ENCODE peak calls at places on chromosomes 3 and 15, in ten cellular contexts. Y is stimulated activated CD4-positive, alpha-beta T cell treated with anti-CD3 and anti-CD28 coated beads, Interleukin-2, amount 100 ng/mL, for 48 hours; R is mucosa of gallbladder; V is stimulated activated CD8-positive, alpha-beta memory T cell treated with anti-CD3 and anti-CD28 coated beads, Interleukin-7, amount 100 ng/mL, for 24 hours; F is GDM1; X is amniotic stem cell; E is heart left ventricle; N is nephron progenitor cell; B is activated T-cell treated with anti-CD3 and anti-CD28 coated beads for 1 hour; O is activated CD4-positive, alpha-beta T cell treated with anti-CD3 and anti-CD28 coated beads for 4 hours. U is an unnamed sample.
A peak's percentile ranks its signal among the peaks of the same experiment; 100 is the strongest.

GRCh38 chr15:34650177-34650576 is 66.7 kb upstream of the GOLGA8B start:
- DNase-seq in R (no peak), X (no peak), E (no peak), F (no peak), Y (no peak), N (no peak), O (no peak), B (no peak), V (no peak), U (no peak)

GRCh38 chr15:79832358-79832757 is 64.5 kb downstream of the MTHFS start:
- DNase-seq in E (no peak), N (no peak), O (no peak), R (no peak), Y (no peak), V (no peak), F (no peak), X (no peak), B (no peak), U (no peak)

GRCh38 chr15:101439920-101440319 is 49.6 kb downstream of the PCSK6 start:
- DNase-seq in X (no peak), B (no peak), N (no peak), E (no peak), O (no peak), F (no peak), R (no peak), V (no peak), Y (no peak), U (no peak)

GRCh38 chr3:14808502-14809266 is 10.1 kb upstream of the FGD5 start:
- DNase-seq in X (no peak), N (no peak), V (no peak), R (no peak), E (no peak), F (no peak), B (no peak), Y (no peak), O (no peak), U (no peak)

GRCh38 chr15:53074221-53074620 is 284.1 kb upstream of the ONECUT1 start:
- DNase-seq in B (no peak), E (no peak), F (no peak), Y (no peak), R (no peak), N (no peak), V (no peak), X (no peak), O (no peak), U (no peak)

GRCh38 chr15:101657968-101658784 is 6.0 kb upstream of the TM2D3 start:
- DNase-seq in N (no peak), R (no peak), B (no peak), E (peak; percentile 61), V (no peak), F (no peak), X (no peak), Y (no peak), O (no peak), U (no peak)

GRCh38 chr15:101025896-101026631 is 106.9 kb downstream of the LRRK1 start:
- DNase-seq in E (no peak), R (peak; percentile 7), F (no peak), X (no peak), N (no peak), Y (no peak), B (no peak), V (no peak), O (no peak), U (no peak)

GRCh38 chr15:45535486-45536042 is 13.0 kb upstream of the SLC30A4 start:
- DNase-seq in E (no peak), R (no peak), O (no peak), Y (no peak), X (no peak), V (no peak), N (no peak), B (no peak), F (no peak), U (no peak)

GRCh38 chr3:179765396-179765795 is 112.6 kb downstream of the USP13 start:
- DNase-seq in Y (no peak), F (no peak), X (no peak), V (no peak), R (no peak), N (no peak), B (no peak), E (no peak), O (no peak), U (no peak)

GRCh38 chr3:149934524-149934923 is 36.2 kb downstream of the PFN2 start:
- DNase-seq in E (no peak), F (no peak), O (no peak), Y (no peak), X (no peak), N (no peak), R (peak; percentile 24), V (no peak), B (no peak), U (no peak)

GRCh38 chr15:70596354-70597055 is 166.9 kb downstream of the UACA start:
- DNase-seq in E (no peak), O (no peak), V (no peak), X (peak; percentile 58), F (no peak), B (no peak), Y (no peak), N (no peak), R (peak; percentile 38), U (no peak)

GRCh38 chr3:65627102-65627501 is 411.6 kb downstream of the MAGI1 start:
- DNase-seq in O (no peak), X (no peak), V (no peak), R (no peak), B (no peak), E (no peak), N (no peak), F (no peak), Y (no peak), U (no peak)

GRCh38 chr3:4985330-4986174 is 6.3 kb downstream of the BHLHE40 start:
- DNase-seq in Y (no peak), B (no peak), X (no peak), R (no peak), F (no peak), E (peak; percentile 65), O (no peak), V (no peak), N (no peak), U (no peak)

GRCh38 chr3:194482196-194482593 is 4.6 kb downstream of the ATP13A3 start:
- DNase-seq in R (no peak), V (no peak), N (no peak), X (no peak), B (no peak), E (no peak), Y (no peak), O (no peak), F (no peak), U (no peak)

GRCh38 chr15:62639432-62639831 is 403.1 kb upstream of the TPM1 start:
- DNase-seq in N (no peak), O (no peak), X (no peak), E (no peak), R (no peak), B (no peak), F (no peak), Y (no peak), V (no peak), U (no peak)

GRCh38 chr3:107208100-107208499 is 169.1 kb upstream of the CCDC54 start:
- DNase-seq in N (peak; percentile 27), R (peak; percentile 25), X (peak; percentile 88), F (no peak), V (no peak), O (no peak), Y (no peak), B (no peak), E (peak; percentile 51), U (no peak)

GRCh38 chr3:192706272-192706671 is 21.1 kb downstream of the FGF12 start:
- DNase-seq in X (no peak), N (no peak), O (no peak), R (no peak), E (peak; percentile 68), B (no peak), V (no peak), F (no peak), Y (no peak), U (no peak)

GRCh38 chr15:100995471-100996430 is 76.6 kb downstream of the LRRK1 start:
- DNase-seq in O (no peak), F (no peak), R (peak; percentile 3), B (no peak), X (no peak), E (no peak), Y (no peak), N (no peak), V (no peak), U (no peak)

GRCh38 chr3:25069970-25070369 is 358.1 kb upstream of the RARB start:
- DNase-seq in B (no peak), F (no peak), Y (no peak), N (no peak), O (no peak), X (no peak), V (no peak), E (no peak), R (no peak), U (no peak)

GRCh38 chr3:23840521-23840920 is 34.8 kb downstream of the UBE2E1 start:
- DNase-seq in R (no peak), E (no peak), Y (no peak), V (no peak), F (no peak), O (no peak), X (no peak), B (no peak), N (no peak), U (no peak)

GRCh38 chr15:36422631-36423030 is 156.8 kb upstream of the CDIN1 start:
- DNase-seq in F (no peak), V (no peak), B (no peak), N (no peak), R (no peak), Y (no peak), O (no peak), E (no peak), X (no peak), U (no peak)